ENCODE peak calls at places on chromosomes 16 and 17, in eight cellular contexts. Z is A549, S is heart left ventricle, A is activated B cell treated with CpG ODN at 0.5 μM for 24 hours, E is mucosa of descending colon, Y is OCI-LY7, P is CD14-positive monocyte, O is IMR-90. J is an unnamed sample.

GRCh38 chr17:75688209-75688771 is 21.2 kb downstream of the SAP30BP start:
- DNase-seq in Z (no peak), S (no peak), A (no peak), E (no peak), Y (peak), P (peak), O (no peak), J (no peak)

GRCh38 chr17:8137645-8138342 is 13.9 kb upstream of the HES7 start:
- DNase-seq in Z (no peak), S (no peak), A (no peak), E (peak), Y (no peak), P (no peak), O (no peak), J (no peak)

GRCh38 chr17:11503292-11503691 is 95.0 kb upstream of the DNAH9 start:
- DNase-seq in Z (no peak), S (no peak), A (no peak), E (no peak), Y (no peak), P (no peak), O (no peak), J (no peak)

GRCh38 chr17:72024457-72024856 is 96.4 kb upstream of the SOX9 start:
- DNase-seq in Z (no peak), S (no peak), A (no peak), E (no peak), Y (no peak), P (no peak), O (no peak), J (no peak)

GRCh38 chr16:12319464-12320030 is 343.0 kb downstream of the SNX29 start:
- DNase-seq in Z (no peak), S (no peak), A (no peak), E (no peak), Y (no peak), P (no peak), O (no peak), J (no peak)

GRCh38 chr17:63476494-63476856 is 386 bp upstream of the ACE start:
- DNase-seq in Z (no peak), S (no peak), A (peak), E (peak), Y (peak), P (no peak), O (no peak), J (peak)

GRCh38 chr17:8312726-8313600 is 2.9 kb downstream of the ARHGEF15 start:
- DNase-seq in Z (no peak), S (no peak), A (no peak), E (no peak), Y (no peak), P (no peak), O (no peak), J (no peak)

GRCh38 chr16:9033125-9033830 is 58.2 kb upstream of the HAPSTR1 start:
- DNase-seq in Z (peak), S (no peak), A (no peak), E (no peak), Y (peak), P (no peak), O (peak), J (no peak)

GRCh38 chr17:1484586-1485310 is 7.7 kb downstream of the MYO1C start:
- DNase-seq in Z (peak), S (peak), A (peak), E (peak), Y (peak), P (no peak), O (no peak), J (peak)

GRCh38 chr17:20072692-20072992 is 63.5 kb downstream of the SPECC1 start:
- DNase-seq in Z (no peak), S (no peak), A (no peak), E (no peak), Y (no peak), P (no peak), O (no peak), J (no peak)

GRCh38 chr17:45101546-45101882 is 30.8 kb downstream of the PLCD3 start:
- DNase-seq in Z (no peak), S (no peak), A (no peak), E (no peak), Y (no peak), P (no peak), O (no peak), J (no peak)

GRCh38 chr17:81735181-81736102 is 23.4 kb downstream of the SLC25A10 start:
- DNase-seq in Z (no peak), S (no peak), A (peak), E (peak), Y (no peak), P (peak), O (peak), J (no peak)

GRCh38 chr17:32503251-32504165 is 16.7 kb downstream of the CDK5R1 start:
- DNase-seq in Z (no peak), S (no peak), A (no peak), E (peak), Y (peak), P (peak), O (no peak), J (no peak)

GRCh38 chr17:79797492-79798295 is 817 bp upstream of the CBX8 start:
- DNase-seq in Z (peak), S (no peak), A (no peak), E (no peak), Y (peak), P (no peak), O (no peak), J (no peak)

GRCh38 chr16:707062-707538 is 1.5 kb upstream of the FBXL16 start:
- DNase-seq in Z (peak), S (no peak), A (no peak), E (no peak), Y (no peak), P (no peak), O (no peak), J (no peak)

GRCh38 chr16:23148513-23149266 is 562 bp downstream of the USP31 start:
- DNase-seq in Z (peak), S (peak), A (peak), E (peak), Y (peak), P (peak), O (peak), J (peak)

GRCh38 chr16:56191807-56192643 is 736 bp downstream of the GNAO1 start:
- DNase-seq in Z (no peak), S (no peak), A (no peak), E (peak), Y (no peak), P (no peak), O (no peak), J (no peak)

GRCh38 chr17:59365383-59365981 is 34.0 kb downstream of the YPEL2 start:
- DNase-seq in Z (no peak), S (peak), A (no peak), E (no peak), Y (peak), P (no peak), O (no peak), J (no peak)

GRCh38 chr17:17342242-17342945 is 39.2 kb downstream of the NT5M start:
- DNase-seq in Z (no peak), S (no peak), A (no peak), E (no peak), Y (no peak), P (no peak), O (no peak), J (no peak)

GRCh38 chr17:51707216-51707615 is 446.9 kb downstream of the UTP18 start:
- DNase-seq in Z (no peak), S (no peak), A (no peak), E (no peak), Y (no peak), P (no peak), O (no peak), J (no peak)

GRCh38 chr17:13478326-13478830 is 123.4 kb downstream of the HS3ST3A1 start:
- DNase-seq in Z (no peak), S (no peak), A (no peak), E (no peak), Y (no peak), P (no peak), O (no peak), J (no peak)

GRCh38 chr16:72990571-72990970 is 57.4 kb downstream of the ZFHX3 start:
- DNase-seq in Z (no peak), S (no peak), A (no peak), E (no peak), Y (no peak), P (no peak), O (no peak), J (no peak)

GRCh38 chr17:70314096-70314495 is 144.8 kb downstream of the KCNJ2 start:
- DNase-seq in Z (no peak), S (no peak), A (no peak), E (no peak), Y (no peak), P (no peak), O (peak), J (no peak)

GRCh38 chr17:74592087-74592990 is at the start of gene CD300LD:
- DNase-seq in Z (no peak), S (no peak), A (no peak), E (no peak), Y (no peak), P (no peak), O (no peak), J (no peak)

GRCh38 chr16:64339052-64339770 is 782.7 kb downstream of the CDH11 start:
- DNase-seq in Z (no peak), S (no peak), A (no peak), E (no peak), Y (peak), P (no peak), O (peak), J (no peak)

GRCh38 chr16:71635632-71636031 is 9.6 kb downstream of the MARVELD3 start:
- DNase-seq in Z (no peak), S (no peak), A (no peak), E (no peak), Y (no peak), P (no peak), O (no peak), J (no peak)

GRCh38 chr16:14564323-14564722 is 65.7 kb downstream of the PARN start:
- DNase-seq in Z (peak), S (no peak), A (no peak), E (peak), Y (no peak), P (no peak), O (no peak), J (no peak)

GRCh38 chr16:7689234-7689633 is 356.6 kb downstream of the RBFOX1 start:
- DNase-seq in Z (no peak), S (no peak), A (no peak), E (no peak), Y (no peak), P (no peak), O (no peak), J (no peak)

GRCh38 chr17:45768000-45768399 is 16.1 kb upstream of the CRHR1 start:
- DNase-seq in Z (no peak), S (no peak), A (no peak), E (no peak), Y (no peak), P (no peak), O (no peak), J (no peak)

GRCh38 chr16:89123001-89123830 is 29.6 kb downstream of the ACSF3 start:
- DNase-seq in Z (no peak), S (peak), A (no peak), E (peak), Y (no peak), P (no peak), O (no peak), J (no peak)

GRCh38 chr16:17362946-17363345 is 107.8 kb downstream of the XYLT1 start:
- DNase-seq in Z (no peak), S (no peak), A (no peak), E (no peak), Y (no peak), P (peak), O (peak), J (no peak)

GRCh38 chr17:21072623-21073278 is 29.9 kb upstream of the USP22 start:
- DNase-seq in Z (no peak), S (no peak), A (no peak), E (no peak), Y (no peak), P (no peak), O (no peak), J (no peak)

GRCh38 chr17:43367588-43368242 is 31.1 kb upstream of the ARL4D start:
- DNase-seq in Z (peak), S (no peak), A (no peak), E (no peak), Y (peak), P (no peak), O (peak), J (no peak)

GRCh38 chr16:72173997-72174396 is 2.0 kb upstream of the PMFBP1 start:
- DNase-seq in Z (no peak), S (no peak), A (no peak), E (no peak), Y (no peak), P (no peak), O (no peak), J (no peak)

GRCh38 chr17:78806451-78806850 is 24.4 kb upstream of the CYTH1 start:
- DNase-seq in Z (peak), S (no peak), A (no peak), E (no peak), Y (no peak), P (peak), O (no peak), J (no peak)

GRCh38 chr17:46949291-46950174 is 26.6 kb downstream of the GOSR2 start:
- DNase-seq in Z (no peak), S (no peak), A (no peak), E (no peak), Y (no peak), P (no peak), O (peak), J (no peak)

GRCh38 chr17:81309140-81309858 is 14.2 kb upstream of the SLC38A10 start:
- DNase-seq in Z (peak), S (peak), A (no peak), E (peak), Y (no peak), P (peak), O (peak), J (no peak)

GRCh38 chr17:2402517-2402916 is 1.7 kb upstream of the MNT start:
- DNase-seq in Z (no peak), S (peak), A (no peak), E (no peak), Y (no peak), P (peak), O (no peak), J (no peak)

GRCh38 chr17:38415250-38416194 is 12.7 kb upstream of the ARHGAP23 start:
- DNase-seq in Z (peak), S (peak), A (no peak), E (no peak), Y (peak), P (no peak), O (peak), J (no peak)

GRCh38 chr16:68696514-68696913 is 40.6 kb upstream of the CDH1 start:
- DNase-seq in Z (no peak), S (no peak), A (no peak), E (no peak), Y (no peak), P (no peak), O (no peak), J (no peak)

DNA sequence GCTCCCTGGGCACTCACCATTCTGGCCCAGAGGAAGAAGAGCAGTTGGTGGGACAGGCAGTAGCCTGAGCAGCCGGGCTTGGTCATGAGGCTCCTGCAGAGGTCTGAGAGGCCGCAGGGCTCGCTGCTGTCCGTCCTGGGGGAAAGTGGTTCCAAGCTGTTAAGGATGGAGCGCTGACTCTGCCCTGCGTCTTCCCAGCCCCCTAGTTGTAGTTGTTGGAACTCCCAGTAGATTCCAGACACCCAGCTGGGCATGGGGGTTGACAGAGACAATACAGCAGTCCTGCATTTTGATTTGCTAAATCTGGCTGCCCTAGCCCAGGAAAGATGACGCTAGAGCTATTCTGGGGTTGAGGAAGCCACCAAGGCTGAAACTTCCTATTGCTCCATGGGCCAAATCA is 7.3 kb downstream of the C16orf89 start:
- DNase-seq in Z (peak), S (peak), A (no peak), E (no peak), Y (no peak), P (peak), O (no peak), J (no peak)
- TF ChIP-seq CTCF in Z (no peak), S (no peak), A (no peak), E (no peak), Y (no peak), P (no peak), O (peak), J (peak)

GRCh38 chr16:70474320-70475053 is 20.1 kb downstream of the FCSK start:
- DNase-seq in Z (no peak), S (no peak), A (no peak), E (peak), Y (no peak), P (no peak), O (no peak), J (no peak)

GRCh38 chr16:70470927-70471341 is 16.5 kb downstream of the FCSK start:
- DNase-seq in Z (peak), S (peak), A (no peak), E (no peak), Y (no peak), P (no peak), O (peak), J (peak)

GRCh38 chr16:70472786-70473433 is 18.5 kb downstream of the FCSK start:
- DNase-seq in Z (no peak), S (no peak), A (no peak), E (peak), Y (no peak), P (no peak), O (no peak), J (no peak)

GRCh38 chr16:70475054-70475871 is 20.9 kb downstream of the FCSK start:
- DNase-seq in Z (no peak), S (no peak), A (no peak), E (peak), Y (no peak), P (no peak), O (no peak), J (no peak)

GRCh38 chr16:70473446-70474319 is 19.3 kb downstream of the FCSK start:
- DNase-seq in Z (peak), S (no peak), A (no peak), E (peak), Y (peak), P (no peak), O (no peak), J (no peak)
- TF ChIP-seq CTCF in Z (no peak), S (no peak), A (no peak), E (no peak), Y (peak), P (no peak), O (no peak), J (no peak)

DNA sequence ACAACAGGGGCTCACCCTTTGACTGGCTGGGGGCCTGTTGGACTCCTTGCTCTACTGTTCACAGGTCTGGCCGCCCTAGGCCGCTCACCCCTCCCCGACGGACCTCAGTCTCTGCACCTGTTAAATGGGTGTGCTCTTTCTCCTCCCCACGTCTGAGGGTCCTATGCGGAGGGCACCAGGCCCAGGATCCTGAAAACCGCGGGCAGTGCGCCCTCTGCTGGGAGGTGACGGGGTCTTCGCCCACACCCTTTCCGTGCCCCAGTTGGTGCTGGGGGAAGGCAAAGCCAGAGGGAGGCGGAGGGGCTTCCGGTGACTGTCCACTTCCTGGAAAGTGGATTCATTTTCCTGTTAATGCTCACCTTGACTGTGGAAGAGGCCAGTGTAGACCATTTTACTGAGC is 1010.9 kb downstream of the KCNJ18 start:
- DNase-seq in Z (no peak), S (no peak), A (no peak), E (no peak), Y (no peak), P (no peak), O (no peak), J (no peak)
- TF ChIP-seq CTCF in Z (no peak), S (no peak), A (no peak), E (no peak), Y (peak), P (no peak), O (no peak), J (no peak)

GRCh38 chr16:66161942-66162341 is 204.5 kb upstream of the CDH5 start:
- DNase-seq in Z (peak), S (no peak), A (no peak), E (no peak), Y (no peak), P (no peak), O (no peak), J (no peak)

GRCh38 chr16:66155933-66156332 is 210.6 kb upstream of the CDH5 start:
- DNase-seq in Z (no peak), S (no peak), A (no peak), E (no peak), Y (no peak), P (no peak), O (no peak), J (no peak)

GRCh38 chr16:66164581-66164980 is 201.9 kb upstream of the CDH5 start:
- DNase-seq in Z (no peak), S (no peak), A (no peak), E (no peak), Y (no peak), P (no peak), O (no peak), J (no peak)

GRCh38 chr16:66156538-66156937 is 210.0 kb upstream of the CDH5 start:
- DNase-seq in Z (no peak), S (no peak), A (no peak), E (no peak), Y (no peak), P (no peak), O (no peak), J (no peak)

DNA sequence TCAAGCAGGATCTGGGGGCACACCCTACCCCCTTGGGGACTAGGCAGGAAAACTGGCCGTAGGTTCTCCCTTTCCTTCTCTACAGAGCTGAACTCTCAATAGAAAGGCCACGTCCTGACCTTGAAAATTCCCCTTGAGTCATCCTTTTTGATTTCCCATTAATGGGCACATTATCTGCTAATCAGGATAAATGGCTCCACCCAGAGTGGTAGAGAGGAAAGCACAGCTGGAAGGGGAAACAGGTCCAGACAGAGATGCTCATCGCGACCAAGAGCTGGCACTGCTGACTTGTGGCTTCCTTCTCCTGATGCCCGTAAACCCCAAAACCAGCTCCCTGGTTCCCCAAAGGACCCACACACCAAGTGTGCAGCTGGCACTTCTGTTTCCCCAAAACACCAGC is 206.5 kb upstream of the CDH5 start:
- DNase-seq in Z (no peak), S (no peak), A (no peak), E (no peak), Y (no peak), P (no peak), O (peak), J (no peak)
- TF ChIP-seq CTCF in Z (no peak), S (no peak), A (no peak), E (no peak), Y (no peak), P (no peak), O (peak), J (no peak)

GRCh38 chr16:53757971-53758609 is 54.1 kb downstream of the FTO start:
- DNase-seq in Z (no peak), S (no peak), A (no peak), E (no peak), Y (no peak), P (no peak), O (no peak), J (no peak)

GRCh38 chr16:53753431-53753830 is 49.5 kb downstream of the FTO start:
- DNase-seq in Z (no peak), S (no peak), A (no peak), E (no peak), Y (no peak), P (no peak), O (no peak), J (no peak)

GRCh38 chr16:53754938-53755910 is 51.3 kb downstream of the FTO start:
- DNase-seq in Z (peak), S (no peak), A (no peak), E (peak), Y (no peak), P (no peak), O (peak), J (no peak)

GRCh38 chr16:53756329-53756996 is 52.5 kb downstream of the FTO start:
- DNase-seq in Z (no peak), S (no peak), A (no peak), E (no peak), Y (no peak), P (no peak), O (peak), J (no peak)

GRCh38 chr16:53752566-53752965 is 48.6 kb downstream of the FTO start:
- DNase-seq in Z (no peak), S (no peak), A (no peak), E (no peak), Y (no peak), P (no peak), O (no peak), J (no peak)
- TF ChIP-seq CTCF in Z (no peak), S (no peak), A (no peak), E (no peak), Y (no peak), P (no peak), O (no peak), J (no peak)

J was measured in progenitor cell of endocrine pancreas.